ENCODE peak calls at places on chromosome 22, in six cellular contexts. U is effector memory CD8-positive, alpha-beta T cell; A is activated CD4-positive, alpha-beta T cell treated with anti-CD3 and anti-CD28 coated beads for 48 hours; R is NCI-H748 treated with DMSO at 0.1 percent for 48 hours; Y is ELF-1; T is mucosa of descending colon. W is an unnamed sample.
A peak's percentile ranks its signal among the peaks of the same experiment; 100 is the strongest.

GRCh38 chr22:27627444-27627833 is 174.1 kb downstream of the MN1 start:
- DNase-seq in R (no peak), T (no peak), U (no peak), A (no peak), Y (peak; percentile 62), W (no peak)

GRCh38 chr22:43560651-43561050 is 148.8 kb downstream of the MPPED1 start:
- DNase-seq in T (no peak), U (no peak), Y (no peak), A (no peak), R (no peak), W (no peak)

GRCh38 chr22:35612903-35613302 is 4.2 kb downstream of the MB start:
- DNase-seq in U (no peak), R (no peak), T (no peak), Y (no peak), A (no peak), W (no peak)

GRCh38 chr22:32558681-32559355 is 84.2 kb downstream of the FBXO7 start:
- DNase-seq in Y (no peak), U (no peak), A (peak; percentile 10), T (peak; percentile 77), R (no peak), W (no peak)

GRCh38 chr22:22693531-22693884 is 49.1 kb downstream of the GGTLC2 start:
- DNase-seq in U (no peak), R (no peak), A (no peak), Y (no peak), T (no peak), W (no peak)

GRCh38 chr22:23152238-23153114 is 7.2 kb downstream of the RAB36 start:
- DNase-seq in T (peak; percentile 38), R (no peak), U (no peak), A (no peak), Y (no peak), W (no peak)

GRCh38 chr22:48490513-48491411 is 1336.9 kb downstream of the BRD1 start:
- DNase-seq in A (no peak), T (no peak), U (no peak), Y (no peak), R (no peak), W (no peak)

GRCh38 chr22:41177626-41178424 is 27.3 kb upstream of the L3MBTL2 start:
- DNase-seq in U (no peak), T (no peak), A (no peak), Y (no peak), R (no peak), W (no peak)

GRCh38 chr22:39738746-39739145 is 154.8 kb downstream of the ENTHD1 start:
- DNase-seq in R (no peak), T (no peak), A (no peak), Y (no peak), U (no peak), W (no peak)

GRCh38 chr22:26845016-26845728 is 187.8 kb downstream of the MIAT start:
- DNase-seq in T (no peak), U (no peak), R (no peak), A (no peak), Y (no peak), W (no peak)

GRCh38 chr22:18954941-18955571 is 19.0 kb upstream of the PRODH start:
- DNase-seq in T (peak; percentile 35), R (no peak), Y (no peak), A (no peak), U (no peak), W (no peak)

GRCh38 chr22:27245056-27245455 is 556.5 kb downstream of the MN1 start:
- DNase-seq in U (no peak), Y (no peak), A (no peak), T (no peak), R (no peak), W (no peak)

GRCh38 chr22:31262369-31263133 is 29.7 kb downstream of the PIK3IP1 start:
- DNase-seq in T (no peak), R (no peak), A (no peak), U (no peak), Y (no peak), W (no peak)

GRCh38 chr22:37318255-37319109 is 36.2 kb downstream of the CYTH4 start:
- DNase-seq in Y (no peak), U (no peak), T (no peak), R (no peak), A (no peak), W (no peak)

GRCh38 chr22:48279465-48279765 is 1517.0 kb downstream of the TBC1D22A start:
- DNase-seq in R (no peak), U (no peak), T (no peak), A (no peak), Y (no peak), W (no peak)

GRCh38 chr22:23926561-23926960 is 32.4 kb downstream of the MIF start:
- DNase-seq in Y (no peak), A (no peak), T (no peak), U (no peak), R (no peak), W (no peak)

GRCh38 chr22:28442951-28443876 is 236.4 kb downstream of the TTC28 start:
- DNase-seq in T (peak; percentile 56), A (peak; percentile 38), R (no peak), U (no peak), Y (peak; percentile 74), W (peak; percentile 46)

GRCh38 chr22:35384567-35384966 is 3.7 kb downstream of the HMOX1 start:
- DNase-seq in A (no peak), R (no peak), Y (no peak), T (peak; percentile 1), U (no peak), W (no peak)

GRCh38 chr22:23289851-23290724 is 109.8 kb downstream of the BCR start:
- DNase-seq in R (no peak), A (peak; percentile 71), Y (peak; percentile 78), T (no peak), U (peak; percentile 51), W (no peak)

GRCh38 chr22:46418827-46419226 is 83.3 kb downstream of the TRMU start:
- DNase-seq in T (no peak), U (no peak), A (no peak), Y (no peak), R (no peak), W (no peak)

GRCh38 chr22:35065796-35066218 is at the start of gene ISX:
- DNase-seq in A (no peak), Y (peak; percentile 24), U (no peak), T (peak; percentile 80), R (no peak), W (no peak)

GRCh38 chr22:29306175-29306829 is at the start of gene GAS2L1:
- DNase-seq in T (peak; percentile 89), Y (peak; percentile 92), R (no peak), A (peak; percentile 67), U (peak; percentile 26), W (peak; percentile 31)

GRCh38 chr22:42269407-42270177 is 861 bp downstream of the TCF20 start:
- DNase-seq in U (peak; percentile 58), R (peak; percentile 51), A (peak; percentile 81), Y (peak; percentile 83), T (peak; percentile 91), W (no peak)

W was measured in GM04503.